ENCODE peak calls at places on chromosome 2, in six cellular contexts. T is stimulated activated CD4-positive, alpha-beta T cell treated with anti-CD3 and anti-CD28 coated beads, Interleukin-12 subunit alpha, Interleukin-12 subunit beta, amount 100 ng/mL, for 24 hours; A is renal cortical epithelial cell; E is HFF-Myc; B is GM23338; J is heart left ventricle. O is an unnamed sample.

GRCh38 chr2:42314892-42315468 is 46.0 kb downstream of the COX7A2L start:
- DNase-seq in E (peak), A (peak), J (no peak), B (no peak), T (no peak), O (no peak)

GRCh38 chr2:203596183-203596582 is 61.1 kb upstream of the RAPH1 start:
- DNase-seq in T (no peak), E (no peak), J (no peak), A (no peak), B (no peak), O (no peak)

GRCh38 chr2:1631292-1632005 is 112.9 kb downstream of the PXDN start:
- DNase-seq in A (peak), B (no peak), T (no peak), J (no peak), E (no peak), O (no peak)

GRCh38 chr2:200222837-200223236 is 83.7 kb upstream of the SPATS2L start:
- DNase-seq in T (no peak), A (no peak), B (no peak), J (no peak), E (no peak), O (no peak)

GRCh38 chr2:27727257-27727656 is 44.3 kb upstream of the MRPL33 start:
- DNase-seq in B (no peak), A (no peak), E (no peak), J (no peak), T (no peak), O (no peak)

GRCh38 chr2:240604291-240604938 is 17.9 kb downstream of the CAPN10 start:
- DNase-seq in A (peak), T (no peak), J (peak), B (peak), E (no peak), O (no peak)

GRCh38 chr2:104866883-104867350 is 13.0 kb downstream of the POU3F3 start:
- DNase-seq in T (no peak), E (no peak), A (no peak), J (no peak), B (peak), O (no peak)

GRCh38 chr2:231138699-231139098 is 13.9 kb upstream of the HTR2B start:
- DNase-seq in T (no peak), B (no peak), J (no peak), A (no peak), E (no peak), O (no peak)

GRCh38 chr2:146388757-146389156 is 1456.1 kb upstream of the ACVR2A start:
- DNase-seq in B (no peak), T (no peak), E (no peak), J (no peak), A (no peak), O (no peak)

GRCh38 chr2:100845141-100845991 is 25.4 kb downstream of the NPAS2 start:
- DNase-seq in T (no peak), J (peak), B (no peak), A (no peak), E (no peak), O (no peak)

GRCh38 chr2:197675711-197676188 is 363 bp upstream of the RFTN2 start:
- DNase-seq in A (no peak), J (peak), E (no peak), B (peak), T (no peak), O (no peak)

GRCh38 chr2:48343571-48344440 is 186.1 kb upstream of the STON1 start:
- DNase-seq in T (no peak), J (no peak), A (peak), B (no peak), E (peak), O (no peak)

GRCh38 chr2:144258154-144258553 is 261.8 kb downstream of the ZEB2 start:
- DNase-seq in E (no peak), J (no peak), A (no peak), T (no peak), B (no peak), O (no peak)

GRCh38 chr2:42338567-42339190 is 22.3 kb downstream of the COX7A2L start:
- DNase-seq in E (no peak), A (no peak), T (no peak), J (no peak), B (no peak), O (no peak)

GRCh38 chr2:190838492-190838910 is 42.1 kb upstream of the GLS start:
- DNase-seq in T (no peak), J (no peak), B (no peak), A (peak), E (no peak), O (peak)

GRCh38 chr2:74744731-74745505 is 89.0 kb upstream of the HK2 start:
- DNase-seq in E (no peak), J (no peak), B (no peak), T (no peak), A (no peak), O (no peak)

GRCh38 chr2:65530547-65531320 is 98.3 kb upstream of the SPRED2 start:
- DNase-seq in J (no peak), B (no peak), T (no peak), E (no peak), A (no peak), O (no peak)

GRCh38 chr2:24676493-24676892 is 116.7 kb downstream of the PTRHD1 start:
- DNase-seq in T (no peak), A (no peak), E (no peak), J (no peak), B (no peak), O (no peak)

O was measured in activated naive CD4-positive, alpha-beta T cell treated with anti-CD3 and anti-CD28 coated beads, Interleukin-2, amount 50 U/mL, for 72 hours.